ENCODE peak calls at places on chromosomes 7 and 10, in eight cellular contexts. Y is CD4-positive, alpha-beta memory T cell; E is skeletal muscle cell; A is AML-193; M is stimulated activated CD8-positive, alpha-beta memory T cell treated with anti-CD3 and anti-CD28 coated beads, Interleukin-4, amount 100 ng/mL, for 24 hours; J is K562; Z is PC-3; F is esophagus muscularis mucosa. U is an unnamed sample.

GRCh38 chr10:63628526-63629362 is 107.5 kb downstream of the REEP3 start:
- DNase-seq in Y (no peak), E (no peak), A (peak), M (no peak), J (peak), Z (no peak), F (no peak), U (peak)

GRCh38 chr10:11058965-11059364 is 41.3 kb downstream of the CELF2 start:
- DNase-seq in Y (no peak), E (no peak), A (no peak), M (no peak), J (no peak), Z (no peak), F (no peak), U (no peak)

GRCh38 chr7:37784015-37784414 is 64.4 kb upstream of the NME8 start:
- DNase-seq in Y (no peak), E (no peak), A (no peak), M (no peak), J (no peak), Z (no peak), F (no peak), U (no peak)

GRCh38 chr7:30226593-30227268 is 57.7 kb upstream of the ZNRF2 start:
- DNase-seq in Y (no peak), E (no peak), A (no peak), M (no peak), J (no peak), Z (peak), F (peak), U (peak)

GRCh38 chr7:82250598-82250997 is 193.0 kb downstream of the CACNA2D1 start:
- DNase-seq in Y (no peak), E (no peak), A (no peak), M (no peak), J (no peak), Z (no peak), F (no peak), U (no peak)

GRCh38 chr7:11317766-11318165 is 344.1 kb downstream of the PHF14 start:
- DNase-seq in Y (no peak), E (no peak), A (no peak), M (no peak), J (no peak), Z (no peak), F (no peak), U (no peak)

GRCh38 chr10:58266003-58266825 is 1.5 kb downstream of the IPMK start:
- DNase-seq in Y (peak), E (peak), A (peak), M (no peak), J (peak), Z (peak), F (no peak), U (peak)

GRCh38 chr10:119442758-119443060 is 99.8 kb downstream of the RGS10 start:
- DNase-seq in Y (no peak), E (no peak), A (no peak), M (no peak), J (no peak), Z (no peak), F (no peak), U (no peak)

GRCh38 chr10:17444062-17444714 is 10.2 kb downstream of the ST8SIA6 start:
- DNase-seq in Y (no peak), E (no peak), A (no peak), M (no peak), J (no peak), Z (no peak), F (no peak), U (no peak)

GRCh38 chr10:11861811-11862210 is 38.7 kb downstream of the PROSER2 start:
- DNase-seq in Y (no peak), E (no peak), A (no peak), M (no peak), J (no peak), Z (no peak), F (no peak), U (no peak)

GRCh38 chr7:144827581-144828139 is 8.2 kb downstream of the TPK1 start:
- DNase-seq in Y (no peak), E (no peak), A (no peak), M (no peak), J (no peak), Z (no peak), F (no peak), U (no peak)

GRCh38 chr7:44103566-44103940 is 592 bp upstream of the AEBP1 start:
- DNase-seq in Y (no peak), E (no peak), A (no peak), M (no peak), J (no peak), Z (no peak), F (no peak), U (no peak)